ENCODE peak calls at places on chromosomes 16 and 17, in seven cellular contexts. Q is H1, W is GM12878, Z is SK-N-SH, H is GM12892, O is K562, M is HepG2. R is an unnamed sample.

GRCh38 chr17:44628234-44629188 is 27.8 kb upstream of the MEIOC start:
- DNase-seq in H (no peak), W (peak; percentile 46), O (no peak), Q (peak; percentile 61), M (peak; percentile 29), Z (no peak), R (no peak)

GRCh38 chr16:84040206-84040822 is 2.3 kb downstream of the SLC38A8 start:
- DNase-seq in M (no peak), O (no peak), W (no peak), Q (no peak), Z (no peak), H (no peak), R (no peak)

GRCh38 chr16:56480776-56481467 is 29.6 kb downstream of the OGFOD1 start:
- DNase-seq in M (no peak), Z (no peak), W (no peak), H (no peak), O (no peak), Q (no peak), R (no peak)

GRCh38 chr16:4117250-4117578 is 972 bp upstream of the ADCY9 start:
- DNase-seq in W (no peak), Z (no peak), H (no peak), O (no peak), Q (no peak), M (no peak), R (no peak)

GRCh38 chr17:42679492-42680330 is 1.9 kb downstream of the CCR10 start:
- DNase-seq in H (peak; percentile 66), O (peak; percentile 43), W (no peak), Q (no peak), M (no peak), Z (peak; percentile 86), R (no peak)

GRCh38 chr16:78916928-78917545 is 683.5 kb downstream of the MAF start:
- DNase-seq in Q (no peak), M (no peak), Z (no peak), H (no peak), W (no peak), O (no peak), R (no peak)

GRCh38 chr16:27966756-27967155 is 96.8 kb downstream of the GSG1L start:
- DNase-seq in O (no peak), W (no peak), Q (no peak), Z (no peak), M (no peak), H (no peak), R (no peak)

GRCh38 chr17:62737513-62737912 is 70.6 kb downstream of the MARCHF10 start:
- DNase-seq in O (no peak), W (no peak), H (no peak), Q (no peak), M (no peak), Z (no peak), R (no peak)

GRCh38 chr16:31451681-31452351 is 7.5 kb upstream of the ARMC5 start:
- DNase-seq in M (peak; percentile 81), O (peak; percentile 62), W (no peak), H (no peak), Q (no peak), Z (peak; percentile 77), R (no peak)

GRCh38 chr16:65700599-65700998 is 578.7 kb upstream of the CDH11 start:
- DNase-seq in O (no peak), W (no peak), M (no peak), Q (no peak), H (no peak), Z (no peak), R (no peak)

GRCh38 chr17:38897176-38897575 is 27.3 kb downstream of the LASP1 start:
- DNase-seq in Z (no peak), H (no peak), M (no peak), W (no peak), O (no peak), Q (no peak), R (no peak)

GRCh38 chr16:84765606-84766580 is 53.9 kb upstream of the CRISPLD2 start:
- DNase-seq in H (no peak), Q (no peak), W (no peak), O (no peak), Z (no peak), M (no peak), R (no peak)

GRCh38 chr16:74071996-74072559 is 224.5 kb upstream of the PSMD7 start:
- DNase-seq in H (no peak), W (no peak), O (no peak), Q (no peak), Z (no peak), M (no peak), R (no peak)

GRCh38 chr16:10878644-10879498 is 1.9 kb downstream of the CIITA start:
- DNase-seq in Q (no peak), W (no peak), Z (peak; percentile 70), H (peak; percentile 69), M (no peak), O (no peak), R (no peak)

GRCh38 chr17:73462830-73463229 is 151.0 kb upstream of the CDC42EP4 start:
- DNase-seq in W (no peak), O (no peak), M (no peak), Z (no peak), H (no peak), Q (no peak), R (no peak)

GRCh38 chr17:8151641-8152111 is 528 bp downstream of the PER1 start:
- DNase-seq in Z (no peak), O (no peak), H (no peak), M (no peak), Q (no peak), W (no peak), R (no peak)

GRCh38 chr17:51703364-51704341 is 443.3 kb downstream of the UTP18 start:
- DNase-seq in Q (no peak), W (no peak), H (no peak), M (no peak), Z (no peak), O (no peak), R (no peak)

GRCh38 chr17:15083225-15083624 is 181.9 kb downstream of the PMP22 start:
- DNase-seq in H (no peak), Q (no peak), Z (no peak), W (no peak), M (no peak), O (no peak), R (no peak)

GRCh38 chr16:2795714-2796143 is 2.5 kb upstream of the PRSS41 start:
- DNase-seq in O (no peak), Z (no peak), Q (no peak), M (no peak), W (no peak), H (no peak), R (no peak)

GRCh38 chr16:1688807-1689560 is 10.9 kb downstream of the JPT2 start:
- DNase-seq in Z (no peak), W (no peak), O (no peak), Q (no peak), M (peak; percentile 88), H (no peak), R (no peak)

GRCh38 chr16:15509593-15510520 is 75.5 kb downstream of the BMERB1 start:
- DNase-seq in W (no peak), Q (peak; percentile 39), Z (peak; percentile 23), O (no peak), H (no peak), M (no peak), R (no peak)

GRCh38 chr17:31554930-31555329 is 163.5 kb downstream of the RAB11FIP4 start:
- DNase-seq in W (no peak), Q (no peak), M (no peak), Z (no peak), O (no peak), H (no peak), R (no peak)

GRCh38 chr17:6532441-6532885 is 23.9 kb downstream of the PITPNM3 start:
- DNase-seq in W (no peak), H (no peak), M (no peak), Z (no peak), Q (no peak), O (no peak), R (no peak)

DNA sequence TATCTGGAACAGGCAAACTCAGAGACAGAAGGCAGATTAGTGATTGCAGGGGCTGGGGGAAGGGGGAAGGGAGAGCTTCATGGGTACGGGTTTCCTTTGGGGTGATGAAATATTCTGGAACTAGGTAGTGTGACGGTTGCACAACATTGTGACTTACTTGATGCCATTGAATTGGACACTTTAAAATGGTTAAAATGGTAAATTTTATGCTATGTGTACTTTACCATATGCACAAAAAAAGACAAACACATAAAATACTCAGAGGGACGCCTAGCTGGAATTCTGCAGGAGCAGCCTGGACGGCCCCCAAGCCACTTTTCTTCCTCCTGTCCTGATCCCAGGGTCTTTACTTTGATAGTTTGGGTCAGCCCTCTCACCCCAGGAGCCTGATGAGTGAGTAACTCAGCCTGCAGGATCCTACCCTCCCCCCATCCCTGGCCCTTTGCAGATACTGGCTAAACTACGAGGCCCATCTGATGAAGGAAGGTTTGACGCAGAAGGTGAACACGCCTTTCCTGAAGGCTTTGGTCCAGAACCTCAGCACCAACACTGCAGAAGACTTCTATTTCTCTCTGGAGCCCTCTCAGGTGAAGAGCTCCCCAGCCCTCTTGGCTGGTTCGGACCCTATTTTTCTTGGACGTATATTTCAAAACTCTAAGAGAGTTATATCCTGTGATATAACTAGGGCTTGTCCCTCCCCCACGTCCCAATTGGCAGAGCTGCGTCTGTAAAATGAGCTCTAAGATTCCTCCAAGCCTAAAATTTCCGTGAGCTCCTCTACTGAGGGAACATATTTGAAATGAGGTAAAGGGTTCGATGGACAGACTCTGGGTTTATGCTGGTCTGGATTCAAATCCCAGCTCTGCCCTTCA is 7.9 kb downstream of the ADGRG3 start:
- DNase-seq in M (no peak), Z (no peak), W (no peak), H (no peak), Q (peak; percentile 13), O (peak; percentile 61), R (no peak)
- TF ChIP-seq TAF1 in M (no peak), Z (no peak), W (no peak), H (no peak), Q (no peak), O (no peak), R (no peak)

GRCh38 chr17:19341211-19341631 is 21.3 kb downstream of the B9D1 start:
- DNase-seq in H (no peak), Z (no peak), M (no peak), W (no peak), O (no peak), Q (no peak), R (no peak)
- TF ChIP-seq TAF1 in H (no peak), Z (no peak), M (no peak), W (no peak), O (no peak), Q (no peak), R (no peak)

DNA sequence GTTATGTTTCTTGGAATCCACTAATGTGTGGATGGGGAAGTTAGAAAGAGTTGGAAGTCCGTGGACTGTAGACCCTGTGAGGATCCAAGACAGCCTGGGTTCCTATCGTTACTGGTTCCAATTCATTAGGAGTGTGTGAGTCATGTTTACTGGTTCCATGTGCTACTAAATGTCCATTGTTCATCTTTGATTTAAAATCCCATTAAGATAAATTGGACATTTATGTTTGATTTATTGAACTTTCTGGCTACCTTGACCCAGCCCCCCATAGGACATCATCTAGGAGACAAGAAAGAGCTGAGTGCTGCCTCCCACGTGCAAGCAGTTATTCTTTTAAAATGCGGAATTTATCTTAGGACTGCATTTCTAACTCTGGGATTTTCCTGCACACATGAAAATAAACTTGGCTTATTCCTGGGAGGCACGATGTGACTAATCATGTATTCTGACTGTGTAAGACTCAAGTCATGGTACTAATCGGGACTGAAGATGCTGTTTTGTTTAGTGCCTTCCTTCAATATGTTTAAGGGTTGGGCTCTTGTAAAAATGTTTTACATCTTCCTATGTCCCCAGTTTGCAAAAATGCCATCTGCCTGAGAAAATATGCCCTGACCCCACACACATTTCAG is 53.4 kb downstream of the RGS9 start:
- DNase-seq in W (no peak), O (no peak), Z (no peak), M (no peak), Q (no peak), H (no peak), R (no peak)
- TF ChIP-seq TAF1 in W (no peak), O (no peak), Z (no peak), M (no peak), Q (no peak), H (no peak), R (no peak)

GRCh38 chr17:47719411-47720152 is 13.5 kb upstream of the TBX21 start:
- DNase-seq in W (no peak), O (peak; percentile 41), Z (no peak), H (no peak), Q (no peak), M (no peak), R (no peak)
- TF ChIP-seq TAF1 in W (no peak), O (no peak), Z (no peak), H (no peak), Q (no peak), M (no peak), R (no peak)

R was measured in GM12891.